ENCODE peak calls at places on chromosomes 1 and 21, in four cellular contexts. N is NB4, Q is breast epithelium, F is AG04450. Z is an unnamed sample.
A peak's percentile ranks its signal among the peaks of the same experiment; 100 is the strongest.

GRCh38 chr1:80987106-80987505 is 813.6 kb upstream of the ADGRL2 start:
- DNase-seq in N (no peak), Q (no peak), F (no peak), Z (no peak)

GRCh38 chr1:210722410-210723081 is 393.8 kb downstream of the HHAT start:
- DNase-seq in N (no peak), Q (no peak), F (no peak), Z (no peak)

GRCh38 chr21:38804030-38804616 is 1.6 kb upstream of the ETS2 start:
- DNase-seq in N (no peak), Q (no peak), F (no peak), Z (no peak)

GRCh38 chr1:171220551-171221175 is 27.6 kb upstream of the FMO1 start:
- DNase-seq in N (no peak), Q (no peak), F (peak; percentile 20), Z (peak; percentile 24)

GRCh38 chr21:14086553-14086952 is 124.2 kb downstream of the LIPI start:
- DNase-seq in N (no peak), Q (no peak), F (no peak), Z (no peak)

GRCh38 chr1:236851871-236852270 is 56.8 kb downstream of the MTR start:
- DNase-seq in N (no peak), Q (no peak), F (no peak), Z (no peak)

GRCh38 chr1:5973771-5974170 is 18.5 kb downstream of the NPHP4 start:
- DNase-seq in N (no peak), Q (peak; percentile 28), F (no peak), Z (peak; percentile 2)

GRCh38 chr1:168348146-168348709 is 67.6 kb downstream of the TBX19 start:
- DNase-seq in N (peak; percentile 52), Q (no peak), F (no peak), Z (no peak)

GRCh38 chr1:203076031-203076511 is 9.7 kb downstream of the MYOG start:
- DNase-seq in N (no peak), Q (no peak), F (no peak), Z (no peak)

GRCh38 chr1:117001254-117001927 is at the start of gene CD101:
- DNase-seq in N (peak; percentile 75), Q (no peak), F (no peak), Z (no peak)

GRCh38 chr1:2583331-2583791 is 3.2 kb upstream of the PRXL2B start:
- DNase-seq in N (no peak), Q (no peak), F (no peak), Z (no peak)

GRCh38 chr1:97364086-97364485 is 556.7 kb downstream of the DPYD start:
- DNase-seq in N (no peak), Q (no peak), F (no peak), Z (no peak)

GRCh38 chr21:16072692-16073091 is 342.9 kb downstream of the USP25 start:
- DNase-seq in N (no peak), Q (no peak), F (peak; percentile 68), Z (no peak)

GRCh38 chr1:101235696-101236545 is 898 bp upstream of the S1PR1 start:
- DNase-seq in N (peak; percentile 39), Q (no peak), F (no peak), Z (peak; percentile 46)

GRCh38 chr21:45868086-45868485 is 113.5 kb upstream of the COL6A1 start:
- DNase-seq in N (no peak), Q (peak; percentile 35), F (no peak), Z (no peak)

GRCh38 chr21:22575165-22575584 is 1577.0 kb downstream of the NCAM2 start:
- DNase-seq in N (peak; percentile 50), Q (no peak), F (no peak), Z (no peak)

GRCh38 chr1:186304982-186305949 is 69.8 kb downstream of the TPR start:
- DNase-seq in N (peak; percentile 39), Q (no peak), F (no peak), Z (no peak)

GRCh38 chr1:38919075-38919474 is 22.6 kb downstream of the RHBDL2 start:
- DNase-seq in N (no peak), Q (no peak), F (no peak), Z (no peak)
- TF ChIP-seq CTCF in N (no peak), Q (no peak), F (no peak), Z (no peak)

DNA sequence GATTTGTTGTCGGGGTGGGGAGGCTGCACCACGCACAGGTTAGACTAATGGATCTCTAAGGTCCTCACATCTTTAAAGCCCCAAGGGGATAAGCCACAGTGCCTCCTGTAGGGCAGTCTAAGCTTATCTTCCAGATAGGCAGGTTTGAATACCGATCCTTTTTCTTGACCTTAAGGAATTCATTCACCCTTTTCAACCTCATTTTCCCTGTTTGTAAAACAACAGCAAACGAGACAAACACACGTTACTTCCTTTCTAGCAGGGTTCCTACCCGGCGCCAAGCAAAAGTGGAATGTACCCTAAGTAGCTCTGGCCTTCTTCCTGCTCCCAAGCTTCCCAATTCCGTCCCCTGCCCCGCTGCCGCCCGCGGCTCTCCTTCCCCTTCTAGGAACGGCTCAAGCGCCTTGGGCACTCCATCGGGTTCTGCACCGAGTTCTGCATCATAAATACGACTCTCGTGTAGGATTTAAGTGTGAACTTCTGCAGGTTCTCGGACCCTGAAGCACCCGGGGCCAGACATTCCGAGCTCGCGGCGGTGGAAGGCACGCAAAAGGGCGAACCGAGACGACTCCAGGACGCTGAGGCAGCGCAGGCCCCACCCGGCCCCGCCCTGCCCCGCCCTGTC is 548 bp upstream of the CDC20 start:
- DNase-seq in N (peak; percentile 83), Q (no peak), F (no peak), Z (no peak)
- TF ChIP-seq CTCF in N (peak; percentile 52), Q (no peak), F (peak; percentile 56), Z (no peak)

GRCh38 chr1:45750298-45751038 is at the start of gene IPP:
- DNase-seq in N (peak; percentile 98), Q (peak; percentile 95), F (peak; percentile 94), Z (peak; percentile 97)
- TF ChIP-seq CTCF in N (peak; percentile 10), Q (no peak), F (peak; percentile 22), Z (no peak)

GRCh38 chr21:37145635-37146111 is 72.6 kb downstream of the TTC3 start:
- DNase-seq in N (peak; percentile 7), Q (no peak), F (no peak), Z (no peak)
- TF ChIP-seq CTCF in N (no peak), Q (no peak), F (no peak), Z (no peak)

Z was measured in mesothelial cell of epicardium.